ENCODE peak calls at places on chromosome 20, in four cellular contexts. One of them, this sample, is unnamed.
A peak's percentile ranks its signal among the peaks of the same experiment; 100 is the strongest.

GRCh38 chr20:21640556-21640955 is 64.9 kb upstream of the PAX1 start:
- DNase-seq in left ventricle myocardium inferior: no peak
- DNase-seq in esophagus squamous epithelium: no peak
- DNase-seq in GM12865: peak; percentile 27
- DNase-seq in this sample: no peak

GRCh38 chr20:58650181-58650775 is 805 bp upstream of the STX16 start:
- DNase-seq in esophagus squamous epithelium: no peak
- DNase-seq in GM12865: peak; percentile 45
- DNase-seq in left ventricle myocardium inferior: peak; percentile 29
- DNase-seq in this sample: peak; percentile 91

GRCh38 chr20:14921546-14921945 is 584.1 kb upstream of the FLRT3 start:
- DNase-seq in esophagus squamous epithelium: no peak
- DNase-seq in GM12865: no peak
- DNase-seq in left ventricle myocardium inferior: no peak
- DNase-seq in this sample: no peak

GRCh38 chr20:41138527-41139226 is 1.3 kb downstream of the PLCG1 start:
- DNase-seq in esophagus squamous epithelium: no peak
- DNase-seq in GM12865: peak; percentile 49
- DNase-seq in left ventricle myocardium inferior: no peak
- DNase-seq in this sample: no peak

GRCh38 chr20:35187584-35188190 is 15.8 kb downstream of the PROCR start:
- DNase-seq in left ventricle myocardium inferior: no peak
- DNase-seq in esophagus squamous epithelium: no peak
- DNase-seq in GM12865: no peak
- DNase-seq in this sample: no peak

GRCh38 chr20:63176448-63177133 is 39.3 kb downstream of the YTHDF1 start:
- DNase-seq in left ventricle myocardium inferior: no peak
- DNase-seq in GM12865: no peak
- DNase-seq in esophagus squamous epithelium: no peak
- DNase-seq in this sample: no peak

GRCh38 chr20:53800883-53801604 is 207.4 kb upstream of the ZNF217 start:
- DNase-seq in left ventricle myocardium inferior: no peak
- DNase-seq in GM12865: no peak
- DNase-seq in esophagus squamous epithelium: no peak
- DNase-seq in this sample: no peak

GRCh38 chr20:51484141-51484815 is 58.2 kb downstream of the NFATC2 start:
- DNase-seq in esophagus squamous epithelium: no peak
- DNase-seq in left ventricle myocardium inferior: no peak
- DNase-seq in GM12865: no peak
- DNase-seq in this sample: peak; percentile 63

GRCh38 chr20:8339313-8339712 is 207.2 kb downstream of the PLCB1 start:
- DNase-seq in esophagus squamous epithelium: no peak
- DNase-seq in GM12865: no peak
- DNase-seq in left ventricle myocardium inferior: no peak
- DNase-seq in this sample: no peak

GRCh38 chr20:23361108-23361650 is 803 bp upstream of the GZF1 start:
- DNase-seq in esophagus squamous epithelium: no peak
- DNase-seq in left ventricle myocardium inferior: no peak
- DNase-seq in GM12865: peak; percentile 30
- DNase-seq in this sample: no peak

GRCh38 chr20:47922280-47922675 is 137.0 kb upstream of the SULF2 start:
- DNase-seq in esophagus squamous epithelium: no peak
- DNase-seq in GM12865: no peak
- DNase-seq in left ventricle myocardium inferior: no peak
- DNase-seq in this sample: no peak

GRCh38 chr20:19301843-19302242 is 89.4 kb downstream of the SLC24A3 start:
- DNase-seq in GM12865: no peak
- DNase-seq in left ventricle myocardium inferior: no peak
- DNase-seq in esophagus squamous epithelium: no peak
- DNase-seq in this sample: no peak

This sample was measured in spleen.